ENCODE peak calls at places on chromosome X, in nine cellular contexts. A is natural killer cell; V is PC-3; K is MM.1S; G is GM12865; Q is MCF 10A; E is GM23338; I is A549; D is CD4-positive, alpha-beta T cell. H is an unnamed sample.
A peak's percentile ranks its signal among the peaks of the same experiment; 100 is the strongest.

GRCh38 chrX:48540015-48540350 is 469 bp downstream of the TBC1D25 start:
- DNase-seq in A (peak; percentile 45), V (no peak), K (peak; percentile 27), G (peak; percentile 69), Q (peak; percentile 38), E (no peak), I (no peak), D (peak; percentile 52), H (no peak)

GRCh38 chrX:30806187-30806728 is 82.8 kb downstream of the TAB3 start:
- DNase-seq in A (no peak), V (no peak), K (no peak), G (no peak), Q (no peak), E (no peak), I (no peak), D (no peak), H (no peak)

GRCh38 chrX:75229774-75230173 is 44.1 kb upstream of the UPRT start:
- DNase-seq in A (no peak), V (no peak), K (peak; percentile 86), G (peak; percentile 85), Q (no peak), E (no peak), I (no peak), D (no peak), H (no peak)

GRCh38 chrX:24150051-24150790 is 692 bp downstream of the ZFX start:
- DNase-seq in A (peak; percentile 71), V (peak; percentile 79), K (peak; percentile 80), G (peak; percentile 94), Q (peak; percentile 90), E (peak; percentile 83), I (peak; percentile 94), D (peak; percentile 78), H (peak; percentile 95)

GRCh38 chrX:132452911-132453550 is 35.8 kb downstream of the MBNL3 start:
- DNase-seq in A (no peak), V (no peak), K (no peak), G (no peak), Q (no peak), E (no peak), I (no peak), D (no peak), H (no peak)

GRCh38 chrX:57918750-57919436 is 8.6 kb upstream of the ZXDA start:
- DNase-seq in A (no peak), V (peak; percentile 71), K (peak; percentile 25), G (peak; percentile 28), Q (peak; percentile 55), E (peak; percentile 39), I (peak; percentile 50), D (no peak), H (no peak)

GRCh38 chrX:133190877-133191738 is 27.0 kb downstream of the TFDP3 start:
- DNase-seq in A (no peak), V (no peak), K (no peak), G (no peak), Q (no peak), E (peak; percentile 23), I (no peak), D (no peak), H (no peak)

GRCh38 chrX:64338296-64338695 is 57.0 kb downstream of the MTMR8 start:
- DNase-seq in A (no peak), V (peak; percentile 4), K (no peak), G (no peak), Q (no peak), E (no peak), I (no peak), D (no peak), H (no peak)

GRCh38 chrX:48520976-48521352 is 644 bp upstream of the EBP start:
- DNase-seq in A (no peak), V (no peak), K (no peak), G (peak; percentile 43), Q (no peak), E (peak; percentile 56), I (no peak), D (no peak), H (no peak)

GRCh38 chrX:84047339-84047738 is 140.7 kb downstream of the RPS6KA6 start:
- DNase-seq in A (no peak), V (no peak), K (no peak), G (no peak), Q (no peak), E (peak; percentile 8), I (no peak), D (no peak), H (peak; percentile 59)

GRCh38 chrX:39063037-39063436 is 261.8 kb downstream of the MID1IP1 start:
- DNase-seq in A (no peak), V (peak; percentile 48), K (no peak), G (no peak), Q (peak; percentile 85), E (no peak), I (peak; percentile 3), D (no peak), H (no peak)

GRCh38 chrX:130028196-130028595 is 45.8 kb downstream of the BCORL1 start:
- DNase-seq in A (peak; percentile 37), V (peak; percentile 54), K (peak; percentile 45), G (peak; percentile 57), Q (peak; percentile 45), E (peak; percentile 36), I (peak; percentile 57), D (peak; percentile 57), H (no peak)

GRCh38 chrX:147550217-147550616 is 361.5 kb upstream of the FMR1 start:
- DNase-seq in A (no peak), V (peak; percentile 11), K (peak; percentile 46), G (peak; percentile 0), Q (peak; percentile 59), E (peak; percentile 61), I (no peak), D (no peak), H (no peak)

GRCh38 chrX:31099536-31100090 is 27.8 kb upstream of the FTHL17 start:
- DNase-seq in A (no peak), V (no peak), K (no peak), G (peak; percentile 75), Q (peak; percentile 25), E (no peak), I (no peak), D (no peak), H (no peak)

GRCh38 chrX:46545111-46546005 is at the start of gene ZNF674:
- DNase-seq in A (peak; percentile 90), V (peak; percentile 95), K (peak; percentile 91), G (peak; percentile 95), Q (peak; percentile 91), E (peak; percentile 92), I (peak; percentile 94), D (peak; percentile 90), H (peak; percentile 96)
- TF ChIP-seq CTCF in A (no peak), V (peak; percentile 45), K (peak; percentile 34), G (peak; percentile 28), Q (peak; percentile 17), E (peak; percentile 31), I (no peak), D (peak; percentile 22), H (peak; percentile 57)

GRCh38 chrX:110791206-110791605 is 4.4 kb downstream of the CHRDL1 start:
- DNase-seq in A (no peak), V (no peak), K (no peak), G (no peak), Q (no peak), E (no peak), I (no peak), D (no peak), H (no peak)

DNA sequence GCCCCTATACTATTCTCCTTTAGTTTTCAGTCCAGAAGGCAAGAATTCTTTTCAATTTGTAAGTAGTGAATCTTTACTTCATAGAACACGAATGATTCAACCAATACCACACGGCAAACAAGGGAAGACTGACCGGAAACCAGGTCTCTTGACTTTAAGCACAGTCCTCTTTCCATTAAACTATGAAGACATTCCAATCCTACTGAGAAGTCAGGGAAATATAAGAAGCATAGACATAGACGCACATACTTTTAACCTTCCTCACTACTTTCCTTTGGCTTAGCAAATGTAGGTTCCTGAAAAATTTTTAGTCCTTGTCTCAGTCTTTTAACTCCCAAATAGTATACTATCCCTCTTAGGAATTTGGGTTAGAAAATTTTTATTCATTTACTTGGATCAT is 9.1 kb downstream of the CHRDL1 start:
- DNase-seq in A (no peak), V (peak; percentile 25), K (no peak), G (no peak), Q (no peak), E (no peak), I (no peak), D (no peak), H (no peak)
- TF ChIP-seq CTCF in A (no peak), V (no peak), K (no peak), G (no peak), Q (no peak), E (no peak), I (no peak), D (no peak), H (no peak)

DNA sequence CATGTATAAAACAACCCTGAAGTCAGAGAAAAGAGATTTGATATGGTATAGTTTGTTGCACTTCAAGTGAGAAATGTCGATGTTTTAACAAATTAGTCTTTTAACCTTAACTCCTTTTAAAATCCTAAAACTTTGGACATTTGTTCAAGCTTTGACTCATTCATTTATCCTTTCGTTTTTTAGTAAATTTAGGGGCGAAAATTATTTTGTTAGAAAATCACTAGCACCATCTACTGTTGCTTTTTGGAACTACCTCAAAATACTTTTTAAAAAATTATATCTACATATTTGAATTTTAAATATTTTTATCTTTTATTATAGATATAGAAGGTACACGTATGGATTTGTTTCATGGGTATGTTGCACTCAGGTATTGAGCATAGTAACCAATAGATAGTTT is 165.1 kb upstream of the POF1B start:
- DNase-seq in A (no peak), V (peak; percentile 37), K (no peak), G (no peak), Q (peak; percentile 8), E (no peak), I (no peak), D (no peak), H (no peak)
- TF ChIP-seq CTCF in A (peak; percentile 9), V (peak; percentile 34), K (peak; percentile 34), G (no peak), Q (peak; percentile 38), E (peak; percentile 36), I (peak; percentile 51), D (no peak), H (peak; percentile 87)

DNA sequence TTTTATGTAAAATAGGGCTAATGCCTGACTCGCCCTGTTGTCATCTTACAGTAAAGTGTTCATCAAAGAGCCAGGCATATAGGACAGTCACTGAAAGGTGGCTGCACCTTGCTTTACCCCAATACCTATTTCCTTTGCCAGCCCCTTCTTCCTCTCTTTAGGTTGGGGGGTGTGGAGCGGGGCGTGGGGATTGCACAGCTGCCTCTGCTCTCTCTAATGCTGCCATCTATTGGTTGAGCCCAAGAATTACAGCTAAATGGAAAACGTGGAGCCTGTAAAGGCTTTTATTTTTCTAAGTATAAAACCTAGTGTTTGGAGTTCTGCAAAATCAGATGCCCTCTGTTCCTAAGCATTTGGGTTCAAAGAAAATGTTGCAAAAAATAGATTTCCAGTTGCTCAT is 47.7 kb downstream of the ATG4A start:
- DNase-seq in A (no peak), V (peak; percentile 35), K (no peak), G (peak; percentile 7), Q (no peak), E (peak; percentile 43), I (no peak), D (no peak), H (no peak)
- TF ChIP-seq CTCF in A (no peak), V (peak; percentile 65), K (peak; percentile 60), G (peak; percentile 30), Q (peak; percentile 44), E (peak; percentile 70), I (peak; percentile 11), D (no peak), H (peak; percentile 69)